ENCODE peak calls at places on chromosomes 13 and 19, in nine cellular contexts. One of them, this sample, is unnamed.

GRCh38 chr13:43159007-43159406 is 135.6 kb downstream of the DNAJC15 start:
- DNase-seq in body of pancreas: no peak
- DNase-seq in transverse colon: no peak
- DNase-seq in ovary: no peak
- DNase-seq in brain microvascular endothelial cell: peak
- DNase-seq in pancreas: no peak
- DNase-seq in suprapubic skin: no peak
- DNase-seq in tibial nerve: no peak
- DNase-seq in astrocyte of the cerebellum: peak
- DNase-seq in this sample: no peak

GRCh38 chr13:47564041-47564440 is 437.0 kb downstream of the SUCLA2 start:
- DNase-seq in pancreas: no peak
- DNase-seq in transverse colon: no peak
- DNase-seq in astrocyte of the cerebellum: no peak
- DNase-seq in suprapubic skin: no peak
- DNase-seq in brain microvascular endothelial cell: no peak
- DNase-seq in body of pancreas: no peak
- DNase-seq in ovary: no peak
- DNase-seq in tibial nerve: no peak
- DNase-seq in this sample: no peak

GRCh38 chr19:50837300-50837699 is 3.9 kb upstream of the KLK15 start:
- DNase-seq in body of pancreas: no peak
- DNase-seq in pancreas: no peak
- DNase-seq in suprapubic skin: no peak
- DNase-seq in tibial nerve: no peak
- DNase-seq in brain microvascular endothelial cell: no peak
- DNase-seq in ovary: no peak
- DNase-seq in astrocyte of the cerebellum: no peak
- DNase-seq in transverse colon: peak
- DNase-seq in this sample: no peak

GRCh38 chr19:3448616-3449334 is 31.6 kb downstream of the SMIM24 start:
- DNase-seq in suprapubic skin: no peak
- DNase-seq in brain microvascular endothelial cell: no peak
- DNase-seq in transverse colon: no peak
- DNase-seq in body of pancreas: no peak
- DNase-seq in pancreas: peak
- DNase-seq in astrocyte of the cerebellum: no peak
- DNase-seq in tibial nerve: no peak
- DNase-seq in ovary: no peak
- DNase-seq in this sample: no peak

GRCh38 chr19:4455742-4456565 is 1.6 kb downstream of the UBXN6 start:
- DNase-seq in transverse colon: peak
- DNase-seq in pancreas: no peak
- DNase-seq in brain microvascular endothelial cell: peak
- DNase-seq in astrocyte of the cerebellum: peak
- DNase-seq in ovary: peak
- DNase-seq in tibial nerve: peak
- DNase-seq in body of pancreas: peak
- DNase-seq in suprapubic skin: no peak
- DNase-seq in this sample: no peak

GRCh38 chr19:31285744-31286143 is 63.5 kb downstream of the TSHZ3 start:
- DNase-seq in pancreas: no peak
- DNase-seq in astrocyte of the cerebellum: peak
- DNase-seq in tibial nerve: no peak
- DNase-seq in transverse colon: no peak
- DNase-seq in brain microvascular endothelial cell: peak
- DNase-seq in ovary: peak
- DNase-seq in suprapubic skin: no peak
- DNase-seq in body of pancreas: no peak
- DNase-seq in this sample: no peak

GRCh38 chr19:23460656-23461055 is 65.4 kb upstream of the ZNF91 start:
- DNase-seq in body of pancreas: no peak
- DNase-seq in suprapubic skin: no peak
- DNase-seq in ovary: no peak
- DNase-seq in tibial nerve: no peak
- DNase-seq in astrocyte of the cerebellum: no peak
- DNase-seq in brain microvascular endothelial cell: no peak
- DNase-seq in pancreas: no peak
- DNase-seq in transverse colon: no peak
- DNase-seq in this sample: no peak

GRCh38 chr13:114164681-114165429 is 14.2 kb upstream of the CFAP97D2 start:
- DNase-seq in transverse colon: no peak
- DNase-seq in body of pancreas: no peak
- DNase-seq in ovary: no peak
- DNase-seq in brain microvascular endothelial cell: no peak
- DNase-seq in astrocyte of the cerebellum: no peak
- DNase-seq in tibial nerve: no peak
- DNase-seq in pancreas: no peak
- DNase-seq in suprapubic skin: no peak
- DNase-seq in this sample: no peak

GRCh38 chr13:112708560-112709240 is 18.9 kb downstream of the ATP11A start:
- DNase-seq in ovary: no peak
- DNase-seq in tibial nerve: no peak
- DNase-seq in astrocyte of the cerebellum: no peak
- DNase-seq in pancreas: no peak
- DNase-seq in suprapubic skin: no peak
- DNase-seq in transverse colon: no peak
- DNase-seq in brain microvascular endothelial cell: no peak
- DNase-seq in body of pancreas: no peak
- DNase-seq in this sample: no peak

GRCh38 chr13:48838193-48839000 is 137.3 kb upstream of the FNDC3A start:
- DNase-seq in astrocyte of the cerebellum: no peak
- DNase-seq in brain microvascular endothelial cell: no peak
- DNase-seq in pancreas: no peak
- DNase-seq in transverse colon: no peak
- DNase-seq in tibial nerve: no peak
- DNase-seq in body of pancreas: no peak
- DNase-seq in suprapubic skin: no peak
- DNase-seq in ovary: no peak
- DNase-seq in this sample: no peak

GRCh38 chr19:42177686-42178019 is 39.8 kb downstream of the DEDD2 start:
- DNase-seq in tibial nerve: no peak
- DNase-seq in brain microvascular endothelial cell: no peak
- DNase-seq in ovary: no peak
- DNase-seq in body of pancreas: no peak
- DNase-seq in pancreas: no peak
- DNase-seq in astrocyte of the cerebellum: no peak
- DNase-seq in transverse colon: no peak
- DNase-seq in suprapubic skin: no peak
- DNase-seq in this sample: no peak
- H3K4me3 ChIP-seq in tibial nerve: no peak
- H3K4me3 ChIP-seq in brain microvascular endothelial cell: no peak
- H3K4me3 ChIP-seq in ovary: no peak
- H3K4me3 ChIP-seq in body of pancreas: no peak
- H3K4me3 ChIP-seq in pancreas: no peak
- H3K4me3 ChIP-seq in astrocyte of the cerebellum: no peak
- H3K4me3 ChIP-seq in transverse colon: no peak
- H3K4me3 ChIP-seq in suprapubic skin: no peak
- H3K4me3 ChIP-seq in this sample: no peak

DNA sequence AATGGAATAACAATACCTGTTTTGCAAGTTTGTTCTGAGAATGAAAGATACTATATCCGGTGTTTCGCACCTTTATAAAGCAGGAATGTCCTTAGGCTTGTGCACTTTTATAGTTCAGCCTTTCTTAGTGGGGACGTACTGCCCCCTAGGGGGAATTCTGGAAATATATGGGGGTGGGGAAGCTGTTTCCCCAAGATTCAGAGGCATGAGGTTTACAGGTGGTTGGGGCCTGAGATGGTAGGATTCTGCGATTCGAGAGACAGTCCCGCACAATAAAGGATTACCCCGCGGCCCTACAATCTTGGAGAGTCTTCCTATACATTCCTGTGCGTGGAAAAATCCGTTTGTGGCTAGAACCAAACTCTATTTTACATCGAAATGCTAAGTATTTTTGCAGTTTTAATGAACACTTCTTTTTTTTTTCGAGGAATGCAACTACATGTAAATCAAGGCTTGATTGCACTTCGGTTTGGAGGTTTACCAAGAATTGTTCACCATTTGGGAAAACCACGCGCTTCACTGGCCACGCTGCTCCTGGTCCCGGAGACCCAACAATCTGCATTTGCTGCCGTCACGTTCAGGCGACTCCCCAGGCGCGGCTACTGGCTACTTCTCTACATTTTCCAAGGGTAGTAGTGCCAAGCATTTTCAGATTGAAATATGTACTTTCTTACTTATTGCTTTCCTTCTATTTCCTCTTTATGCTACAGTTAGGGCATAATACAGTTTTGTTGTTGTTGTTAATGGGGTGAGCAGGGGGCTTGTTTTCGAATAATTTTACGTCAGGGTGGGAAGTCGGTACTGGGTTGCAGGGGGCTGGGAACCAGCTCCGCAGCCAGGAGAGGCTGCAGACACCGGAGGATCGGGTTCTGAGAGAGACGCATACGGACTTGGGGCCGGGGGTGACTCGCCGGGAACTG is 830 bp downstream of the NEK5 start:
- DNase-seq in astrocyte of the cerebellum: peak
- DNase-seq in brain microvascular endothelial cell: peak
- DNase-seq in tibial nerve: peak
- DNase-seq in transverse colon: peak
- DNase-seq in suprapubic skin: no peak
- DNase-seq in body of pancreas: peak
- DNase-seq in ovary: peak
- DNase-seq in pancreas: peak
- DNase-seq in this sample: peak
- H3K4me3 ChIP-seq in astrocyte of the cerebellum: peak
- H3K4me3 ChIP-seq in brain microvascular endothelial cell: peak
- H3K4me3 ChIP-seq in tibial nerve: peak
- H3K4me3 ChIP-seq in transverse colon: peak
- H3K4me3 ChIP-seq in suprapubic skin: peak
- H3K4me3 ChIP-seq in body of pancreas: peak
- H3K4me3 ChIP-seq in ovary: peak
- H3K4me3 ChIP-seq in pancreas: peak
- H3K4me3 ChIP-seq in this sample: peak

DNA sequence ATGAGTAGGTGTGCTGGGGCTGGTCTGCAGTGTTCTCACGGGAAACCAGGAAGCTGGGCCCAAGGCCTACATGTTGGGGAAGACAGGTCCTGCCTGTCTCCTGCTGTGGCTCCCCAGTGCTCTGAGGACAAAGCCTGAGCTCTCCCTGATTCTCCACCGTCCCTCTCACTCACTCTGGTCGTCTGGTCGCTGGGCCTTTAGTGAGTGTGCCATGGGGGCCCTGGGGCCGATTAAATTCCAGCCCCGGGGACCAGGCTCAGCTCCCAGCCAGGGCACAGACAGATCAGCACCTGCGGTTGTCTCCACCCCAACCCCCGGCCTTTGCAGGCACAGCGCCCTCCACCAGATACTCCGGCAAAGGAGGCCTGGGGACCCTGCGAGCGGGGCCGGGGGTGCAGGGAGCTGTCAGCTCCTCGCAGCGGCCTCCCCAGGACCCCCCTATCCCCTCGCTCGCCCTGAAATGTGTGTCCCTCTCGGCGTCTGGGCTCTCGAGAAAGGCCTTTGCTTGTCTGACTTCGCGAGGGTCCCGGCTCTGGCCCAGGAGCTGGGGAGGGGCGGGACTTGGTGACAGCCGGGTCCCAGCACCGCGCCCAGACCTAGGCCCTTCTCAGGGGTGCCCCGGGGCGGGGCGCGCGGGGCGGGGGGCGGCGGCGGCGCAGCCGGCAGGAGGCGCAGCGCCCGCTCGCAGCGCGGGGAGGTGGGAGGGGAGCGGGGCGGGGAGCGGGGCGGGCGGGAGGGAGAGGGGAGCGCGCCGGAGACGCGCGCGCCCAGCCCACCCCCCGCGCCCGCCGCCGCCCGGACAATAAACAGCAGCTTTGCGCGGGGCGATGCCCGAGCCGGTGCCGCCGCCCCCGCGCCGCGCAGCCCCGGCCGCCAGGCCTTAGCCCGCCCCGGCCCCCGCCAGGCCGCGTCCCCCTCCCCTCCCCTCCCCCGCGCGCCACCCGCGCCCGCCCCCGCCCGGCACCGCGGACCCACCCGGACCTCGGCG is at the start of gene PALM:
- DNase-seq in body of pancreas: no peak
- DNase-seq in suprapubic skin: no peak
- DNase-seq in transverse colon: no peak
- DNase-seq in pancreas: no peak
- DNase-seq in ovary: peak
- DNase-seq in astrocyte of the cerebellum: no peak
- DNase-seq in brain microvascular endothelial cell: no peak
- DNase-seq in tibial nerve: no peak
- DNase-seq in this sample: no peak
- H3K4me3 ChIP-seq in body of pancreas: no peak
- H3K4me3 ChIP-seq in suprapubic skin: peak
- H3K4me3 ChIP-seq in transverse colon: peak
- H3K4me3 ChIP-seq in pancreas: peak
- H3K4me3 ChIP-seq in ovary: peak
- H3K4me3 ChIP-seq in astrocyte of the cerebellum: peak
- H3K4me3 ChIP-seq in brain microvascular endothelial cell: peak
- H3K4me3 ChIP-seq in tibial nerve: peak
- H3K4me3 ChIP-seq in this sample: no peak

GRCh38 chr13:110472904-110473563 is 88.5 kb downstream of the RAB20 start:
- DNase-seq in suprapubic skin: no peak
- DNase-seq in astrocyte of the cerebellum: no peak
- DNase-seq in brain microvascular endothelial cell: no peak
- DNase-seq in transverse colon: no peak
- DNase-seq in ovary: no peak
- DNase-seq in tibial nerve: no peak
- DNase-seq in body of pancreas: peak
- DNase-seq in pancreas: no peak
- DNase-seq in this sample: no peak

GRCh38 chr13:110469597-110469996 is 91.9 kb downstream of the RAB20 start:
- DNase-seq in suprapubic skin: no peak
- DNase-seq in astrocyte of the cerebellum: no peak
- DNase-seq in transverse colon: no peak
- DNase-seq in ovary: no peak
- DNase-seq in brain microvascular endothelial cell: no peak
- DNase-seq in pancreas: no peak
- DNase-seq in body of pancreas: no peak
- DNase-seq in tibial nerve: no peak
- DNase-seq in this sample: no peak

GRCh38 chr13:110471156-110471832 is 90.2 kb downstream of the RAB20 start:
- DNase-seq in pancreas: peak
- DNase-seq in tibial nerve: peak
- DNase-seq in suprapubic skin: no peak
- DNase-seq in ovary: no peak
- DNase-seq in astrocyte of the cerebellum: no peak
- DNase-seq in transverse colon: peak
- DNase-seq in body of pancreas: peak
- DNase-seq in brain microvascular endothelial cell: no peak
- DNase-seq in this sample: peak

GRCh38 chr13:110470272-110471009 is 91.1 kb downstream of the RAB20 start:
- DNase-seq in ovary: no peak
- DNase-seq in astrocyte of the cerebellum: no peak
- DNase-seq in body of pancreas: peak
- DNase-seq in pancreas: no peak
- DNase-seq in brain microvascular endothelial cell: no peak
- DNase-seq in suprapubic skin: no peak
- DNase-seq in transverse colon: no peak
- DNase-seq in tibial nerve: no peak
- DNase-seq in this sample: no peak

DNA sequence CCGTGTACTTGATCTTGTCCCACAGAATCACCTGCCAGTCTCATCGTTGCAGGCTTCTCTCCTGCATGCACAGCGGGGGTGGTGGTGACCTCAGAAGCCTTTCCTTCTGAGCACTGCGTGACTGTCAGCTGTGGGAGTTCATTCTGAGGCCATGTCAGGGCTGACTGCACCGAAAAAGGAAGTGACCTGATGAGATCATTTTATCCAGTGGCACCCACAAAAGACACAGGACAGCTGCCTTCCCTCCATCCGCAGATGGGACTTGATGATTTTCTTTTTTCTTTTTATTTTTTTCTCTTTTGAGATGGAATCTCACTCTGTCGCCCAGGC is 89.7 kb downstream of the RAB20 start:
- DNase-seq in tibial nerve: peak
- DNase-seq in transverse colon: peak
- DNase-seq in brain microvascular endothelial cell: peak
- DNase-seq in suprapubic skin: no peak
- DNase-seq in body of pancreas: peak
- DNase-seq in astrocyte of the cerebellum: no peak
- DNase-seq in pancreas: peak
- DNase-seq in ovary: no peak
- DNase-seq in this sample: peak
- H3K4me3 ChIP-seq in tibial nerve: no peak
- H3K4me3 ChIP-seq in transverse colon: no peak
- H3K4me3 ChIP-seq in brain microvascular endothelial cell: no peak
- H3K4me3 ChIP-seq in suprapubic skin: no peak
- H3K4me3 ChIP-seq in body of pancreas: no peak
- H3K4me3 ChIP-seq in astrocyte of the cerebellum: no peak
- H3K4me3 ChIP-seq in pancreas: no peak
- H3K4me3 ChIP-seq in ovary: no peak
- H3K4me3 ChIP-seq in this sample: peak

This sample was measured in GM12865.